ENCODE peak calls at places on chromosomes 6 and 20, in five cellular contexts. V is neural progenitor cell, A is AG04450, R is spleen, N is endodermal cell. Q is an unnamed sample. For H3K27me3, the result is how much of the 10 kb centered on the place peaks cover.

GRCh38 chr6:129671442-129672344 is 38.3 kb downstream of the ARHGAP18 start:
- DNase-seq in V (peak), N (no peak), A (no peak), R (peak), Q (no peak)

GRCh38 chr6:166167801-166168615 is at the start of gene TBXT:
- DNase-seq in V (peak), N (peak), R (no peak), A (no peak), Q (no peak)

GRCh38 chr6:90468080-90468479 is 118.8 kb downstream of the MAP3K7 start:
- DNase-seq in R (no peak), V (no peak), A (no peak), N (no peak), Q (peak)

GRCh38 chr6:35311390-35312075 is 13.9 kb downstream of the DEF6 start:
- DNase-seq in R (peak), N (peak), V (no peak), A (no peak), Q (no peak)

GRCh38 chr6:166657531-166657930 is 30.5 kb upstream of the RPS6KA2 start:
- DNase-seq in V (no peak), R (no peak), A (no peak), N (no peak), Q (no peak)

GRCh38 chr6:133551847-133552331 is 310.7 kb downstream of the EYA4 start:
- DNase-seq in R (no peak), A (peak), N (peak), V (no peak), Q (peak)

GRCh38 chr6:168060521-168060931 is 18.5 kb downstream of the FRMD1 start:
- DNase-seq in V (peak), A (peak), N (peak), R (no peak), Q (peak)

GRCh38 chr6:167420177-167420576 is 95.3 kb downstream of the TTLL2 start:
- DNase-seq in N (no peak), A (no peak), R (no peak), V (peak), Q (no peak)

GRCh38 chr6:80454661-80455365 is 348.3 kb downstream of the BCKDHB start:
- DNase-seq in A (no peak), R (no peak), V (no peak), N (no peak), Q (peak)

GRCh38 chr6:45378324-45378926 is 691 bp upstream of the SUPT3H start:
- DNase-seq in R (peak), A (peak), N (no peak), V (peak), Q (no peak)

GRCh38 chr6:250676-251075 is 41.6 kb upstream of the DUSP22 start:
- DNase-seq in N (no peak), R (no peak), A (no peak), V (no peak), Q (peak)

GRCh38 chr20:44837949-44838348 is 27.6 kb upstream of the RIMS4 start:
- DNase-seq in V (no peak), N (no peak), A (no peak), R (no peak), Q (no peak)

GRCh38 chr6:39821739-39822532 is 29.8 kb downstream of the DAAM2 start:
- DNase-seq in A (no peak), N (peak), R (no peak), V (no peak), Q (no peak)

GRCh38 chr20:5065489-5066383 is 54.0 kb downstream of the PCNA start:
- DNase-seq in A (peak), R (peak), N (peak), V (no peak), Q (peak)

GRCh38 chr6:52423971-52424381 is 3.8 kb downstream of the EFHC1 start:
- DNase-seq in R (no peak), N (peak), A (peak), V (no peak), Q (peak)

GRCh38 chr6:116764961-116765841 is at the start of gene FAM162B:
- DNase-seq in N (peak), R (no peak), V (peak), A (no peak), Q (no peak)

GRCh38 chr6:32432050-32432450 is 7.6 kb upstream of the HLA-DRA start:
- DNase-seq in V (peak), A (no peak), R (no peak), N (no peak), Q (peak)

GRCh38 chr20:13671500-13672288 is 33.0 kb upstream of the TASP1 start:
- DNase-seq in A (no peak), N (no peak), R (no peak), V (no peak), Q (peak)

GRCh38 chr6:139029470-139030210 is 1.1 kb downstream of the ABRACL start:
- DNase-seq in V (peak), R (no peak), N (peak), A (peak), Q (no peak)

GRCh38 chr6:12844284-12845223 is 128.0 kb downstream of the PHACTR1 start:
- DNase-seq in R (no peak), N (no peak), V (peak), A (no peak), Q (peak)

GRCh38 chr6:74604279-74604678 is 601.6 kb downstream of the COL12A1 start:
- DNase-seq in A (no peak), N (no peak), R (no peak), V (no peak), Q (no peak)

GRCh38 chr6:31416394-31417014 is 13.1 kb downstream of the MICA start:
- DNase-seq in R (no peak), N (no peak), V (no peak), A (no peak), Q (no peak)

GRCh38 chr6:40444307-40444706 is 142.9 kb downstream of the LRFN2 start:
- DNase-seq in A (no peak), V (no peak), N (no peak), R (no peak), Q (no peak)

GRCh38 chr6:158627940-158628211 is 16.7 kb downstream of the DYNLT1 start:
- DNase-seq in N (no peak), V (no peak), R (no peak), A (no peak), Q (no peak)

GRCh38 chr6:158626360-158627167 is 18.0 kb downstream of the DYNLT1 start:
- DNase-seq in V (no peak), R (no peak), A (no peak), N (peak), Q (no peak)

GRCh38 chr6:158624684-158625682 is 19.6 kb downstream of the DYNLT1 start:
- DNase-seq in N (no peak), R (no peak), A (no peak), V (no peak), Q (no peak)

GRCh38 chr6:158627168-158627939 is 17.2 kb downstream of the DYNLT1 start:
- DNase-seq in N (peak), A (no peak), R (no peak), V (no peak), Q (no peak)

GRCh38 chr6:158625881-158626305 is 18.6 kb downstream of the DYNLT1 start:
- DNase-seq in A (no peak), V (no peak), N (no peak), R (no peak), Q (no peak)
- H3K4me3 ChIP-seq in A (no peak), V (no peak), N (no peak), R (no peak), Q (no peak)

GRCh38 chr20:48791014-48791413 is 36.8 kb downstream of the PREX1 start:
- DNase-seq in R (peak), A (no peak), N (no peak), V (no peak), Q (no peak)
- TF ChIP-seq CTCF in R (no peak), A (no peak), N (no peak), V (no peak), Q (no peak)

GRCh38 chr20:21523895-21524294 is 10.0 kb upstream of the NKX2-2 start:
- DNase-seq in V (no peak), N (no peak), R (no peak), A (no peak), Q (no peak)

GRCh38 chr20:21526776-21527175 is 12.9 kb upstream of the NKX2-2 start:
- DNase-seq in R (no peak), V (no peak), A (no peak), N (no peak), Q (no peak)

GRCh38 chr20:21529863-21530262 is 16.0 kb upstream of the NKX2-2 start:
- DNase-seq in R (no peak), A (no peak), V (peak), N (no peak), Q (peak)

GRCh38 chr20:21528870-21529269 is 15.0 kb upstream of the NKX2-2 start:
- DNase-seq in R (no peak), A (no peak), N (no peak), V (no peak), Q (no peak)

GRCh38 chr20:21527908-21528307 is 14.0 kb upstream of the NKX2-2 start:
- DNase-seq in V (no peak), A (no peak), R (no peak), N (no peak), Q (no peak)
- H3K27me3 ChIP-seq in V (half or more), A (under half), R (half or more), N (half or more), Q (under half)

DNA sequence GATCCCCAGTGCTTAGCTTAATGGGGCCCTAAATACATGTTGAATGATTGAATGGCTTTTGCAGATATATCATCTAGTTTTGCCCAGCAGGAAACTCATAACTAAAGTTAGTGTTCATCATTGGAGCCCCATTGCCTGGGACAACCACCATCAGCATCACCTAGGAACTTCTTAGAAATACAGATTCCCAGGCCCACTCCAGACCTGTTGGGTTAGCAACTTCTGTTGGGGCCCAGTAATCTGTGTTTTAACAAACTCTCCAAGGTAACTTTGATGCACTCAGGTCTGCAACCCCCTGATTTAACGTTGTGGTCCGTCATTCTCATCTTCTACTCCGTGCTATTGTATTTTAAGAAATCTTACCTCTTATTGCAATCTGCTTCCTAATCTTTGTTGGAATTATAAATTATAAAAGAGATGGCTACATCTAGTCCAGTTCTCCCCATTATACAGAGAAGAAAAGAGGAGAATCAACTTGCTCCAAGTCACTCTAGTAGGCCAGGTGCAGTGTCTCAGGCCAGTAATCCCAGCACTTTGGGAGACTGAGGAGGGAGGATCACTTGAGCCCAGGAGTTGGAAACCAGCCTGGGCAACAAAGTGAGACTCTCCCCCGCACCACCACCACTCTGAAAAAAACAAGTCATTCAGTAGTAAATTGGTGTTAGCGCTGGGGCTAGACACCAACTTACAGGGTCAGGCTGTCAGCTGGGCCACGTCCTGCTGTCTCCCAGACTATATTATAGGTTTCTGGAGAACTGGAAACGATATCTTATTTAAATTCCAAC is 13.7 kb downstream of the FOXP4 start:
- DNase-seq in V (no peak), R (no peak), N (no peak), A (no peak), Q (no peak)
- H3K4me3 ChIP-seq in V (peak), R (peak), N (peak), A (no peak), Q (no peak)

GRCh38 chr6:169640347-169640972 is 61.4 kb downstream of the WDR27 start:
- DNase-seq in V (no peak), N (no peak), A (no peak), R (no peak), Q (no peak)
- TF ChIP-seq CTCF in V (no peak), N (no peak), A (peak), R (no peak), Q (no peak)

Q was measured in bronchial epithelial cell.